ENCODE peak calls at places on chromosomes 11 and 22, in five cellular contexts. W, O, Z, A and S are unnamed samples.
A peak's percentile ranks its signal among the peaks of the same experiment; 100 is the strongest.

GRCh38 chr11:115290479-115291390 is 213.5 kb downstream of the CADM1 start:
- DNase-seq in W (no peak), O (no peak), Z (no peak), A (no peak), S (no peak)

GRCh38 chr22:38244106-38244505 is 28.7 kb downstream of the TMEM184B start:
- DNase-seq in W (no peak), O (no peak), Z (no peak), A (peak; percentile 34), S (no peak)

GRCh38 chr11:111765320-111765983 is 737 bp downstream of the PPP2R1B start:
- DNase-seq in W (no peak), O (no peak), Z (peak; percentile 15), A (no peak), S (no peak)

GRCh38 chr11:124612045-124612444 is 817 bp downstream of the PANX3 start:
- DNase-seq in W (no peak), O (no peak), Z (no peak), A (no peak), S (no peak)

GRCh38 chr11:13043912-13044628 is 35.0 kb downstream of the RASSF10 start:
- DNase-seq in W (no peak), O (no peak), Z (no peak), A (no peak), S (no peak)

GRCh38 chr11:9265211-9266131 is at the start of gene DENND5A:
- DNase-seq in W (peak; percentile 86), O (peak; percentile 90), Z (peak; percentile 61), A (peak; percentile 83), S (peak; percentile 92)

GRCh38 chr22:41482319-41482935 is 13.5 kb downstream of the ACO2 start:
- DNase-seq in W (no peak), O (no peak), Z (no peak), A (peak; percentile 71), S (no peak)

GRCh38 chr11:71448257-71449161 is at the start of gene DHCR7:
- DNase-seq in W (peak; percentile 94), O (peak; percentile 98), Z (peak; percentile 86), A (peak; percentile 93), S (peak; percentile 99)

GRCh38 chr22:24554316-24555159 is at the start of gene GUCD1:
- DNase-seq in W (no peak), O (no peak), Z (no peak), A (peak; percentile 41), S (peak; percentile 71)

GRCh38 chr11:7694953-7695271 is 11.4 kb downstream of the OVCH2 start:
- DNase-seq in W (no peak), O (no peak), Z (no peak), A (no peak), S (no peak)

GRCh38 chr22:24411256-24412004 is 16.0 kb upstream of the ADORA2A start:
- DNase-seq in W (no peak), O (no peak), Z (no peak), A (no peak), S (no peak)

GRCh38 chr11:79400206-79400605 is 40.6 kb downstream of the TENM4 start:
- DNase-seq in W (no peak), O (no peak), Z (no peak), A (no peak), S (no peak)

GRCh38 chr11:116136987-116137674 is 632.9 kb upstream of the CADM1 start:
- DNase-seq in W (no peak), O (no peak), Z (no peak), A (no peak), S (no peak)

GRCh38 chr11:70146895-70147520 is 56.1 kb upstream of the FADD start:
- DNase-seq in W (no peak), O (no peak), Z (no peak), A (no peak), S (no peak)

GRCh38 chr11:120096326-120096725 is 41.6 kb downstream of the TRIM29 start:
- DNase-seq in W (no peak), O (no peak), Z (no peak), A (no peak), S (no peak)

GRCh38 chr11:12235549-12235944 is 125.2 kb downstream of the MICAL2 start:
- DNase-seq in W (peak; percentile 38), O (no peak), Z (no peak), A (peak; percentile 34), S (no peak)

GRCh38 chr11:33687733-33688479 is 12.7 kb downstream of the C11orf91 start:
- DNase-seq in W (peak; percentile 76), O (no peak), Z (no peak), A (peak; percentile 78), S (no peak)

GRCh38 chr11:77096591-77097019 is 6.0 kb upstream of the OMP start:
- DNase-seq in W (no peak), O (no peak), Z (no peak), A (no peak), S (peak; percentile 61)

GRCh38 chr11:107819361-107820014 is 39.1 kb downstream of the SLC35F2 start:
- DNase-seq in W (no peak), O (no peak), Z (no peak), A (peak; percentile 46), S (no peak)

GRCh38 chr11:6357222-6357621 is 33.1 kb upstream of the SMPD1 start:
- DNase-seq in W (peak; percentile 18), O (peak; percentile 53), Z (no peak), A (peak; percentile 95), S (no peak)

GRCh38 chr11:128776434-128777284 is 82.8 kb downstream of the FLI1 start:
- DNase-seq in W (peak; percentile 31), O (peak; percentile 57), Z (no peak), A (peak; percentile 33), S (no peak)

GRCh38 chr22:20583471-20583922 is 76.1 kb downstream of the MED15 start:
- DNase-seq in W (peak; percentile 20), O (no peak), Z (no peak), A (no peak), S (no peak)

GRCh38 chr22:42680648-42681047 is 31.5 kb upstream of the CYB5R3 start:
- DNase-seq in W (peak; percentile 65), O (no peak), Z (no peak), A (peak; percentile 98), S (no peak)

GRCh38 chr11:133082851-133083488 is 449.3 kb downstream of the OPCML start:
- DNase-seq in W (peak; percentile 27), O (no peak), Z (no peak), A (peak; percentile 17), S (peak; percentile 70)

GRCh38 chr22:29309332-29310064 is 3.0 kb downstream of the GAS2L1 start:
- DNase-seq in W (no peak), O (peak; percentile 47), Z (no peak), A (no peak), S (peak; percentile 38)
- H3K4me1 ChIP-seq in W (peaks cover 46% of the 10 kb centered on the region), O (peaks cover 20% of the 10 kb centered on the region), Z (peaks cover 4% of the 10 kb centered on the region), A (peaks cover 17% of the 10 kb centered on the region), S (no peaks in the 10 kb centered on the region)

GRCh38 chr22:17110791-17111550 is 10.2 kb downstream of the TMEM121B start:
- DNase-seq in W (no peak), O (no peak), Z (no peak), A (no peak), S (no peak)
- TF ChIP-seq POLR2A in W (no peak), O (no peak), Z (no peak), A (no peak), S (no peak)

GRCh38 chr11:130707217-130707616 is 209.1 kb downstream of the SNX19 start:
- DNase-seq in W (no peak), O (no peak), Z (no peak), A (no peak), S (no peak)
- H3K4me1 ChIP-seq in W (no peaks in the 10 kb centered on the region), O (no peaks in the 10 kb centered on the region), Z (no peaks in the 10 kb centered on the region), A (peaks cover 20% of the 10 kb centered on the region), S (no peaks in the 10 kb centered on the region)

DNA sequence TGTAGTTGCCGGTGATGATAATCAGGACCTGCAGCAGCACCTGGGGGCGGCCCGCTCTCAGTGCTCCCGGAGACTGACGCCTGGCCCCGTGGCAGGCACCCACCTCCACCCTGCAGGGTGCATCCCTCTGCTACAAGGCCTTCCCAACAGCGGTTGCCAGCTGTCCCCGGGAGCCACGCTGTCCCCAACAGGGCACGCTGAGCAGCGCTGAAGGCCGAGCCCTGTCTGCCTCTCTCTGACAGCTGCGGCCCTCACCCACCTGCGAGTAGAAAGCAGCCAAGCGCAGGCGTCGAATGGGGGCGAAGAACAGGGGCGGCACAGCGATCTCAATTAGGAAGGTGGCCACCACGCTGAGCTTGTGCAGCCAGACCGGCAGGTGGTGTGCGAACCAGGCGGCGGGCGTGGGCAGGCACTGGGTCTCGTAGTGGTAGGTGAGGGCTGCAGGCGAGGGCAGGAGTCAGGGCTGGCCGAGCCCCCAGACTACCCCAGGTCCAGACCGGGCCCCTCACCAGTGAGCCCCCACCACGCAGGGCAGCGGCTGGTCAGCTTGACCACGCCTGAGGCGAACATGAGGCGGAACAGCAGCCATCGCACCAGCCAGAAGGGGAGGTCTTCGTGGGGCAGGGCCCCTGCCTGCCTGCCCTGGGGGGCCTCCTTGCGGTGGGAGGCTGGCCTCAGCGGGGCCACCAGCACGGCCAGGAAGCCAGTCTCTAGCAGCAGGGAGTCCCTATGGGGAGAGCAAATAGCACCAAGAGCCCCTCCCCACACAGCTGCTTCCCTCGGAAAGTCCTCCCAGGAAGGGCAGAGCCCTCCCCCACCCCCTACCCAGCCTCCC is 1.5 kb downstream of the LMF2 start:
- DNase-seq in W (no peak), O (peak; percentile 60), Z (no peak), A (no peak), S (no peak)
- TF ChIP-seq POLR2A in W (no peak), O (no peak), Z (no peak), A (no peak), S (no peak)